ENCODE peak calls at places on chromosomes 5 and 9, in five cellular contexts. E is CD4-positive, CD25-positive, alpha-beta regulatory T cell; T is CD8-positive, alpha-beta memory T cell; B is AG10803; W is left ventricle myocardium inferior. U is an unnamed sample.
A peak's percentile ranks its signal among the peaks of the same experiment; 100 is the strongest.

GRCh38 chr9:83630938-83631457 is 8.1 kb downstream of the IDNK start:
- DNase-seq in E (no peak), T (no peak), B (no peak), W (no peak), U (no peak)

GRCh38 chr9:17906841-17907779 is 328.2 kb downstream of the SH3GL2 start:
- DNase-seq in E (no peak), T (no peak), B (no peak), W (no peak), U (no peak)

GRCh38 chr9:73179594-73179993 is 27.9 kb downstream of the ANXA1 start:
- DNase-seq in E (no peak), T (no peak), B (no peak), W (no peak), U (no peak)

GRCh38 chr5:142655339-142656267 is 30.3 kb downstream of the FGF1 start:
- DNase-seq in E (peak; percentile 55), T (peak; percentile 56), B (peak; percentile 91), W (peak; percentile 88), U (peak; percentile 62)

GRCh38 chr5:173547579-173547978 is 68.9 kb downstream of the BOD1 start:
- DNase-seq in E (no peak), T (no peak), B (peak; percentile 39), W (no peak), U (peak; percentile 80)

GRCh38 chr9:106179181-106179580 is 484.8 kb downstream of the TMEM38B start:
- DNase-seq in E (no peak), T (no peak), B (no peak), W (no peak), U (no peak)

GRCh38 chr5:159911349-159911748 is 4.9 kb upstream of the ADRA1B start:
- DNase-seq in E (no peak), T (no peak), B (no peak), W (no peak), U (no peak)

GRCh38 chr9:114742947-114743346 is 61.0 kb upstream of the TEX48 start:
- DNase-seq in E (no peak), T (no peak), B (peak; percentile 58), W (no peak), U (no peak)

GRCh38 chr5:73692981-73693380 is 67.0 kb downstream of the ARHGEF28 start:
- DNase-seq in E (no peak), T (no peak), B (no peak), W (no peak), U (peak; percentile 65)

GRCh38 chr5:73693573-73694061 is 67.6 kb downstream of the ARHGEF28 start:
- DNase-seq in E (peak; percentile 6), T (no peak), B (peak; percentile 47), W (no peak), U (peak; percentile 72)

GRCh38 chr5:73690015-73690414 is 64.0 kb downstream of the ARHGEF28 start:
- DNase-seq in E (no peak), T (no peak), B (no peak), W (no peak), U (no peak)

GRCh38 chr5:73692166-73692640 is 66.2 kb downstream of the ARHGEF28 start:
- DNase-seq in E (no peak), T (no peak), B (peak; percentile 79), W (no peak), U (peak; percentile 77)

DNA sequence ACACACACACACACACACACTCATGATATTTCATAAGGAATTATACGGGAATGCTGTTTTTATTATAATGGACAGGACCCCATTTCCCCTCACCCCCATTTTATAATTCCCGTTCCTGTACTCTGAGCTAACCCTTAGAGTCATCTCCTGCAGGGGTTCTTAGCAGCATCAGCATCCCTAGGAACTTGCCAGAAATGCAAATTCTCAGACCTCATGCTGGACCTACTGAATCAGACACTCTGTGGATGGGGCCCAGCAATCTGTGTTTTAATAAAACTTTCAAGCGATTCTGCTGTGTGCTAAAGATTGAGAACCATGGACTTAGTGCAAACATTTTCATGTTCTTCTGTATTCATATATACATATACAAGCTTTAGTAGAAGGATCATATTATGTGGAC is 65.3 kb downstream of the ARHGEF28 start:
- DNase-seq in E (no peak), T (no peak), B (no peak), W (no peak), U (no peak)
- H3K4me3 ChIP-seq in E (no peak overlapping the region), T (no peak overlapping the region), B (no peak overlapping the region), W (no peak overlapping the region), U (no peak overlapping the region)

GRCh38 chr5:154479160-154479943 is 1.3 kb upstream of the HAND1 start:
- DNase-seq in E (no peak), T (no peak), B (no peak), W (no peak), U (no peak)
- H3K4me3 ChIP-seq in E (no peak overlapping the region), T (no peak overlapping the region), B (no peak overlapping the region), W (peak overlapping the region; percentile 75), U (no peak overlapping the region)

GRCh38 chr9:123860603-123861002 is 69.3 kb downstream of the DENND1A start:
- DNase-seq in E (no peak), T (no peak), B (no peak), W (no peak), U (no peak)

GRCh38 chr9:123864291-123864690 is 65.6 kb downstream of the DENND1A start:
- DNase-seq in E (no peak), T (no peak), B (no peak), W (no peak), U (no peak)

GRCh38 chr9:123865226-123865625 is 64.7 kb downstream of the DENND1A start:
- DNase-seq in E (no peak), T (no peak), B (no peak), W (peak; percentile 22), U (no peak)

GRCh38 chr9:123861086-123861707 is 68.7 kb downstream of the DENND1A start:
- DNase-seq in E (no peak), T (no peak), B (no peak), W (no peak), U (no peak)

GRCh38 chr9:123863164-123863855 is 66.6 kb downstream of the DENND1A start:
- DNase-seq in E (no peak), T (no peak), B (peak; percentile 72), W (no peak), U (no peak)
- H3K4me3 ChIP-seq in E (no peak overlapping the region), T (no peak overlapping the region), B (no peak overlapping the region), W (no peak overlapping the region), U (no peak overlapping the region)

DNA sequence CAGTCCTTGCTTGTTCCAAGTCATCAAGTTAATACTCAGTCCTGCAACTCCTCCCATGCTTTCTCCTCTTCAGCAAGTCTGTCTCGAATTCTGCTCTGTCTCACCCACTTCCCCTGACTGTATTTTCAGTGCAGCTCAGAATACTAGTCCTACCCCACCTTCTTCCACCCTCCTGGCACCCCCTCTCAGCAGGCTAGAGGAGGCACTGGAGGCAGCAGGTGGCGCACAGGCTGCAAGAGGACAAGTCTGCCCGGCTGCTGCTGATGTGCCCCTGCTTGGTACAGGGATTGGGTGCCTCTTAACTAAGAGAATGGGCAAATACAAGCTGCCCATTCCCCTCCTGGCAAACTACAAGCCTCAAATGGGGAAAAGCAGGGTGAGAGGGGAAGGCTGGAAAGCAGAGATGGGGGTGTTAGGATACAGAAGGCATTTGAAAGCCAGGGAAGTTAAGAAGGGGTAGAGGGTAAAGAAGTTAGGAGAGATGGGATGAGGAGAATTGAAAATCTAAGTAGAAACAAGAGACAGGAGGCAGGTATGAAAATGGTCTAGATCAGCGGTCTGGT is 5.0 kb downstream of the TLN1 start:
- DNase-seq in E (peak; percentile 79), T (no peak), B (peak; percentile 68), W (no peak), U (peak; percentile 78)
- H3K4me3 ChIP-seq in E (no peak overlapping the region), T (no peak overlapping the region), B (peak overlapping the region; percentile 97), W (peak overlapping the region; percentile 82), U (no peak overlapping the region)